ENCODE peak calls at places on chromosome 14, in six cellular contexts. I is activated T-cell treated with anti-CD3 and anti-CD28 coated beads, Interleukin-2, amount 50 U/mL, for 24 hours; R is HEK293T; W is T-helper 1 cell; X is HCEC 1CT; H is central memory CD4-positive, alpha-beta T cell. P is an unnamed sample.

GRCh38 chr14:92865674-92866073 is 57.3 kb upstream of the CHGA start:
- DNase-seq in X (no peak), H (no peak), I (no peak), R (no peak), W (no peak), P (no peak)

GRCh38 chr14:76486251-76486743 is 110.4 kb downstream of the ESRRB start:
- DNase-seq in H (no peak), X (no peak), I (no peak), W (no peak), R (peak), P (no peak)

GRCh38 chr14:68124885-68125731 is 305.5 kb downstream of the RAD51B start:
- DNase-seq in I (no peak), X (peak), H (no peak), W (no peak), R (no peak), P (peak)

GRCh38 chr14:56273949-56274348 is 155.7 kb downstream of the PELI2 start:
- DNase-seq in H (no peak), W (no peak), R (no peak), X (no peak), I (no peak), P (no peak)

GRCh38 chr14:92651106-92651792 is 97.2 kb downstream of the LGMN start:
- DNase-seq in H (peak), X (no peak), I (peak), W (peak), R (no peak), P (no peak)

GRCh38 chr14:50835280-50835679 is 4.3 kb upstream of the NIN start:
- DNase-seq in H (peak), W (no peak), X (no peak), I (no peak), R (no peak), P (peak)

GRCh38 chr14:103519043-103519836 is 3.4 kb downstream of the CKB start:
- DNase-seq in H (no peak), W (no peak), R (no peak), X (no peak), I (no peak), P (no peak)

GRCh38 chr14:61472801-61473376 is 151.5 kb downstream of the PRKCH start:
- DNase-seq in W (peak), R (no peak), H (peak), I (peak), X (peak), P (no peak)

GRCh38 chr14:101026341-101026740 is 122.8 kb upstream of the RTL1 start:
- DNase-seq in W (no peak), R (no peak), I (no peak), H (no peak), X (no peak), P (no peak)

GRCh38 chr14:95052016-95052585 is 105.2 kb downstream of the DICER1 start:
- DNase-seq in W (no peak), X (no peak), R (no peak), H (no peak), I (peak), P (no peak)

GRCh38 chr14:26594148-26594547 is 3.7 kb downstream of the NOVA1 start:
- DNase-seq in W (no peak), I (no peak), X (no peak), R (no peak), H (no peak), P (no peak)

GRCh38 chr14:51087024-51087423 is 7.9 kb downstream of the TRIM9 start:
- DNase-seq in W (no peak), X (no peak), R (no peak), H (no peak), I (no peak), P (peak)

GRCh38 chr14:94562019-94562418 is 777 bp downstream of the SERPINA4 start:
- DNase-seq in W (no peak), I (no peak), R (no peak), X (no peak), H (no peak), P (no peak)

GRCh38 chr14:63974176-63974575 is 121.4 kb downstream of the SYNE2 start:
- DNase-seq in R (no peak), I (no peak), X (no peak), H (no peak), W (no peak), P (no peak)

GRCh38 chr14:61107148-61107641 is 126.2 kb downstream of the SLC38A6 start:
- DNase-seq in X (no peak), R (no peak), W (no peak), H (no peak), I (no peak), P (peak)

GRCh38 chr14:54251356-54251755 is 145.5 kb upstream of the CDKN3 start:
- DNase-seq in W (no peak), I (no peak), H (no peak), X (no peak), R (no peak), P (peak)

GRCh38 chr14:99755629-99756603 is 37.3 kb upstream of the EML1 start:
- DNase-seq in H (no peak), W (no peak), X (peak), I (no peak), R (no peak), P (peak)

GRCh38 chr14:21525571-21525970 is 575 bp downstream of the SALL2 start:
- DNase-seq in R (peak), X (no peak), I (no peak), H (no peak), W (no peak), P (no peak)

GRCh38 chr14:55136868-55137785 is 8.1 kb downstream of the LGALS3 start:
- DNase-seq in X (no peak), H (no peak), I (no peak), R (no peak), W (no peak), P (no peak)

GRCh38 chr14:62015945-62016344 is 253.7 kb downstream of the SNAPC1 start:
- DNase-seq in I (no peak), H (no peak), X (peak), R (no peak), W (no peak), P (peak)

GRCh38 chr14:96945721-96946120 is 148.5 kb downstream of the VRK1 start:
- DNase-seq in X (no peak), H (no peak), R (no peak), I (no peak), W (no peak), P (no peak)

GRCh38 chr14:87386453-87386980 is 606.5 kb downstream of the GALC start:
- DNase-seq in H (no peak), R (no peak), W (no peak), X (no peak), I (no peak), P (no peak)

GRCh38 chr14:24160850-24161804 is at the start of gene IRF9:
- DNase-seq in R (peak), X (peak), I (peak), W (peak), H (peak), P (peak)

GRCh38 chr14:30656190-30656632 is 34.1 kb downstream of the SCFD1 start:
- DNase-seq in X (peak), I (peak), R (peak), W (peak), H (peak), P (no peak)

GRCh38 chr14:22099942-22100763 is 426.5 kb upstream of the OR4E1 start:
- DNase-seq in W (peak), X (peak), H (peak), R (peak), I (peak), P (peak)

GRCh38 chr14:76772300-76773187 is 11.3 kb downstream of the VASH1 start:
- DNase-seq in W (no peak), X (no peak), R (no peak), I (no peak), H (no peak), P (no peak)

GRCh38 chr14:93013368-93013719 is 90.4 kb downstream of the CHGA start:
- DNase-seq in W (no peak), X (no peak), I (no peak), R (no peak), H (no peak), P (peak)

GRCh38 chr14:91831337-91831736 is 36.0 kb downstream of the TC2N start:
- DNase-seq in R (no peak), W (no peak), H (no peak), I (no peak), X (no peak), P (no peak)

GRCh38 chr14:104194016-104194415 is 55.6 kb downstream of the KIF26A start:
- DNase-seq in H (no peak), X (no peak), W (no peak), I (no peak), R (no peak), P (no peak)

GRCh38 chr14:51616724-51617409 is 34.8 kb upstream of the FRMD6 start:
- DNase-seq in I (no peak), H (no peak), R (no peak), W (no peak), X (peak), P (peak)

GRCh38 chr14:87712386-87713113 is 280.4 kb downstream of the GALC start:
- DNase-seq in W (no peak), R (no peak), X (no peak), H (no peak), I (no peak), P (no peak)

GRCh38 chr14:96501383-96501745 is 818 bp upstream of the PAPOLA start:
- DNase-seq in X (no peak), W (no peak), R (no peak), H (peak), I (no peak), P (no peak)

GRCh38 chr14:103109789-103110415 is 13.4 kb upstream of the TNFAIP2 start:
- DNase-seq in I (no peak), W (no peak), R (no peak), X (peak), H (no peak), P (peak)

GRCh38 chr14:33679025-33679424 is 271.8 kb downstream of the EGLN3 start:
- DNase-seq in X (no peak), R (no peak), H (no peak), W (no peak), I (no peak), P (no peak)